ENCODE peak calls at places on chromosomes 7 and 10, in five cellular contexts. Y is kidney tubule cell, J is cardiac muscle cell, Q is fibroblast of pulmonary artery, K is DMS153. H is an unnamed sample.

GRCh38 chr10:118584181-118584954 is 11.1 kb downstream of the PRLHR start:
- DNase-seq in Y (peak), J (peak), Q (peak), K (no peak), H (no peak)

GRCh38 chr7:48126037-48126436 is 37.0 kb downstream of the UPP1 start:
- DNase-seq in Y (no peak), J (no peak), Q (no peak), K (no peak), H (no peak)

GRCh38 chr10:120005408-120006280 is 113.1 kb downstream of the SEC23IP start:
- DNase-seq in Y (no peak), J (peak), Q (peak), K (peak), H (no peak)

GRCh38 chr10:70682920-70683600 is 10.8 kb downstream of the ADAMTS14 start:
- DNase-seq in Y (no peak), J (no peak), Q (no peak), K (no peak), H (no peak)

GRCh38 chr10:132886211-132887099 is 55.9 kb downstream of the CFAP46 start:
- DNase-seq in Y (no peak), J (peak), Q (no peak), K (no peak), H (peak)

GRCh38 chr10:11178606-11179221 is 161.0 kb downstream of the CELF2 start:
- DNase-seq in Y (peak), J (peak), Q (peak), K (no peak), H (no peak)

GRCh38 chr7:121510858-121511482 is 114.9 kb upstream of the FAM3C start:
- DNase-seq in Y (no peak), J (no peak), Q (no peak), K (no peak), H (no peak)

GRCh38 chr7:148527717-148528168 is 62.8 kb upstream of the C7orf33 start:
- DNase-seq in Y (peak), J (peak), Q (peak), K (no peak), H (peak)

GRCh38 chr7:129611246-129612111 is at the start of gene NRF1:
- DNase-seq in Y (peak), J (peak), Q (peak), K (peak), H (peak)

GRCh38 chr7:143497008-143497795 is 19.5 kb downstream of the TAS2R41 start:
- DNase-seq in Y (no peak), J (no peak), Q (no peak), K (no peak), H (no peak)

GRCh38 chr10:49768731-49769130 is 6.6 kb upstream of the OGDHL start:
- DNase-seq in Y (no peak), J (no peak), Q (no peak), K (no peak), H (no peak)

GRCh38 chr7:138023618-138024333 is 21.9 kb upstream of the CREB3L2 start:
- DNase-seq in Y (peak), J (no peak), Q (no peak), K (no peak), H (no peak)

GRCh38 chr7:99344061-99344647 is 18.5 kb downstream of the ARPC1A start:
- DNase-seq in Y (no peak), J (no peak), Q (no peak), K (no peak), H (no peak)

GRCh38 chr10:110858297-110858934 is 13.3 kb upstream of the PDCD4 start:
- DNase-seq in Y (no peak), J (no peak), Q (no peak), K (no peak), H (no peak)

GRCh38 chr10:14625210-14625621 is 149.5 kb downstream of the FAM107B start:
- DNase-seq in Y (no peak), J (no peak), Q (no peak), K (no peak), H (peak)

GRCh38 chr7:76047305-76047810 is 442 bp downstream of the STYXL1 start:
- DNase-seq in Y (peak), J (peak), Q (peak), K (no peak), H (no peak)

GRCh38 chr10:132479024-132479602 is 58.5 kb upstream of the INPP5A start:
- DNase-seq in Y (no peak), J (no peak), Q (no peak), K (no peak), H (no peak)

GRCh38 chr7:156836443-156836842 is 56.5 kb downstream of the LMBR1 start:
- DNase-seq in Y (peak), J (no peak), Q (no peak), K (no peak), H (no peak)

GRCh38 chr10:70685461-70685911 is 13.2 kb downstream of the ADAMTS14 start:
- DNase-seq in Y (no peak), J (no peak), Q (no peak), K (no peak), H (no peak)

GRCh38 chr10:113515521-113516045 is 37.3 kb upstream of the HABP2 start:
- DNase-seq in Y (no peak), J (no peak), Q (no peak), K (no peak), H (no peak)

GRCh38 chr7:2613926-2614613 is 17.7 kb upstream of the TTYH3 start:
- DNase-seq in Y (peak), J (peak), Q (peak), K (peak), H (peak)

GRCh38 chr7:48183370-48183743 is 12.1 kb downstream of the ABCA13 start:
- DNase-seq in Y (no peak), J (no peak), Q (no peak), K (no peak), H (no peak)

GRCh38 chr7:80027616-80028173 is 106.9 kb upstream of the GNAI1 start:
- DNase-seq in Y (no peak), J (no peak), Q (no peak), K (peak), H (peak)

GRCh38 chr7:106072715-106073091 is 39.4 kb downstream of the SYPL1 start:
- DNase-seq in Y (no peak), J (no peak), Q (no peak), K (no peak), H (no peak)

GRCh38 chr10:42955493-42955889 is 121.4 kb upstream of the RET start:
- DNase-seq in Y (no peak), J (no peak), Q (no peak), K (no peak), H (no peak)

GRCh38 chr7:1842321-1843221 is 172.5 kb downstream of the ELFN1 start:
- DNase-seq in Y (no peak), J (no peak), Q (no peak), K (no peak), H (no peak)

GRCh38 chr10:132371641-132372081 is 25.3 kb upstream of the PWWP2B start:
- DNase-seq in Y (no peak), J (no peak), Q (no peak), K (no peak), H (no peak)

GRCh38 chr10:33163941-33164824 is 170.3 kb downstream of the NRP1 start:
- DNase-seq in Y (no peak), J (peak), Q (no peak), K (peak), H (peak)

GRCh38 chr7:133265821-133266220 is 12.9 kb downstream of the EXOC4 start:
- DNase-seq in Y (peak), J (peak), Q (no peak), K (no peak), H (no peak)

GRCh38 chr7:142984297-142984696 is 22.1 kb upstream of the KEL start:
- DNase-seq in Y (no peak), J (no peak), Q (no peak), K (no peak), H (no peak)

GRCh38 chr10:58237014-58237830 is 30.5 kb downstream of the IPMK start:
- DNase-seq in Y (peak), J (peak), Q (peak), K (no peak), H (no peak)

GRCh38 chr7:29921404-29922010 is 68.1 kb downstream of the SCRN1 start:
- DNase-seq in Y (peak), J (peak), Q (peak), K (peak), H (peak)

GRCh38 chr10:74310652-74311257 is 159.7 kb downstream of the ADK start:
- DNase-seq in Y (no peak), J (no peak), Q (no peak), K (no peak), H (no peak)

GRCh38 chr7:44615149-44615611 is 8.8 kb downstream of the OGDH start:
- DNase-seq in Y (peak), J (no peak), Q (no peak), K (no peak), H (no peak)

GRCh38 chr7:104175336-104175984 is 32.4 kb downstream of the ORC5 start:
- DNase-seq in Y (no peak), J (no peak), Q (no peak), K (no peak), H (no peak)

GRCh38 chr7:13017881-13018280 is 330.4 kb downstream of the ARL4A start:
- DNase-seq in Y (no peak), J (no peak), Q (no peak), K (no peak), H (no peak)

GRCh38 chr7:45211066-45211465 is 53.5 kb downstream of the RAMP3 start:
- DNase-seq in Y (no peak), J (no peak), Q (no peak), K (no peak), H (no peak)

H was measured in NCI-H1092 treated with DMSO at 0.1 percent for 48 hours.